ENCODE peak calls at places on chromosomes 12 and 14, in ten cellular contexts. V is ovary, D is esophagus muscularis mucosa, Y is lung, A is kidney, O is right lobe of liver, C is GM23338, J is adrenal gland, F is prostate gland, K is HCT116. P is an unnamed sample.

GRCh38 chr14:99755629-99756603 is 37.3 kb upstream of the EML1 start:
- DNase-seq in D (no peak), J (peak), C (no peak), V (peak), A (peak), O (peak), K (no peak), F (no peak), Y (peak), P (peak)

GRCh38 chr14:102751088-102751487 is 26.2 kb upstream of the TRAF3 start:
- DNase-seq in D (no peak), V (no peak), A (no peak), O (no peak), Y (no peak), F (no peak), K (no peak), C (no peak), J (no peak), P (no peak)

GRCh38 chr14:90521930-90522483 is 125.2 kb downstream of the CALM1 start:
- DNase-seq in K (no peak), A (peak), O (no peak), C (no peak), Y (no peak), V (no peak), F (no peak), D (no peak), J (no peak), P (no peak)

GRCh38 chr14:28751467-28752058 is 15.0 kb upstream of the FOXG1 start:
- DNase-seq in F (no peak), A (no peak), K (peak), J (peak), V (no peak), D (no peak), O (no peak), Y (no peak), C (peak), P (no peak)

GRCh38 chr12:130849561-130850417 is 10.7 kb upstream of the STX2 start:
- DNase-seq in C (peak), Y (no peak), K (no peak), A (no peak), D (no peak), F (no peak), V (no peak), O (no peak), J (no peak), P (no peak)

GRCh38 chr14:57493467-57494181 is at the start of gene CCDC198:
- DNase-seq in Y (no peak), O (peak), D (no peak), J (no peak), C (peak), K (no peak), A (no peak), V (no peak), F (no peak), P (no peak)

GRCh38 chr12:49750027-49750977 is 8.9 kb downstream of the TMBIM6 start:
- DNase-seq in J (peak), Y (no peak), O (no peak), A (no peak), C (peak), K (peak), D (no peak), V (no peak), F (no peak), P (no peak)

GRCh38 chr14:32662234-32662633 is 276.4 kb upstream of the NPAS3 start:
- DNase-seq in O (no peak), K (no peak), A (no peak), J (no peak), Y (no peak), D (no peak), F (no peak), V (no peak), C (no peak), P (no peak)

GRCh38 chr12:101713059-101713682 is 15.7 kb downstream of the CHPT1 start:
- DNase-seq in K (no peak), O (peak), Y (no peak), A (peak), C (no peak), J (peak), D (no peak), F (no peak), V (peak), P (peak)

GRCh38 chr14:23294734-23295561 is 7.7 kb downstream of the PPP1R3E start:
- DNase-seq in D (no peak), J (peak), V (no peak), O (no peak), C (peak), F (no peak), Y (peak), A (no peak), K (no peak), P (peak)

GRCh38 chr14:50978888-50979287 is 34.6 kb upstream of the PYGL start:
- DNase-seq in C (no peak), O (no peak), Y (no peak), K (no peak), V (no peak), J (no peak), F (no peak), A (no peak), D (no peak), P (no peak)

GRCh38 chr12:65892905-65893304 is 68.6 kb downstream of the HMGA2 start:
- DNase-seq in C (no peak), O (no peak), A (no peak), F (no peak), Y (no peak), V (no peak), K (no peak), D (no peak), J (no peak), P (no peak)

GRCh38 chr14:78178071-78178470 is 7.9 kb downstream of the NRXN3 start:
- DNase-seq in D (no peak), V (no peak), A (no peak), Y (no peak), O (no peak), C (no peak), K (no peak), J (no peak), F (no peak), P (no peak)

GRCh38 chr14:78170203-78170602 is at the start of gene NRXN3:
- DNase-seq in A (no peak), K (no peak), Y (no peak), D (no peak), C (peak), F (no peak), O (no peak), V (no peak), J (no peak), P (no peak)

GRCh38 chr14:78173266-78174001 is 3.3 kb downstream of the NRXN3 start:
- DNase-seq in J (no peak), F (no peak), Y (no peak), C (no peak), K (no peak), V (no peak), O (no peak), D (no peak), A (no peak), P (no peak)

GRCh38 chr14:78175412-78175811 is 5.2 kb downstream of the NRXN3 start:
- DNase-seq in A (no peak), J (no peak), C (no peak), V (no peak), D (no peak), O (no peak), Y (no peak), K (no peak), F (no peak), P (no peak)

GRCh38 chr14:78172428-78172827 is 2.3 kb downstream of the NRXN3 start:
- DNase-seq in C (no peak), O (no peak), A (no peak), F (no peak), J (no peak), Y (no peak), K (no peak), V (no peak), D (no peak), P (no peak)
- H3K4me3 ChIP-seq in C (no peak), O (no peak), A (no peak), F (no peak), J (no peak), Y (no peak), K (no peak), V (no peak), D (no peak), P (no peak)

GRCh38 chr14:93132472-93133065 is 16.8 kb upstream of the ITPK1 start:
- DNase-seq in J (peak), D (no peak), Y (no peak), V (no peak), O (peak), A (no peak), F (no peak), K (no peak), C (peak), P (no peak)
- H3K27ac ChIP-seq in J (no peak), D (peak), Y (no peak), V (no peak), O (peak), A (no peak), F (no peak), K (no peak), C (no peak), P (peak)

DNA sequence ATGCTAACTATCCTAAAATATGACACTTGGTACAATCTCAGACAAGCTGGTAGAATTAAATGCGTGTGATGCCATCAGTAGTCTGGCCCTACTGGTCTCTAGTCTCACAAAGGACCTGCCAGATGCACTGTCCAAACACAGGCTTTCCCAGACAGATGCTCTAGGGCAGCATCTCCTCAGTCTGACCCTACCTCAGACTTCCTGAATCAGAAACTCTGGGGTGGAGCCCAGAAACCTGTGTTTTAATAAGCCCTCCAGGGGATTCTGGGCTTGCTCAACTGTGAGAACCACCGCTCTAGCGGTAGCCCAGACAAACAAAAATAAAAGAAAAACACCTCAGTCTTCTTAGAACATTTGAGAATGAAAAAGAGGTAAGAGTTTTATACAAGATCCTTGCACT is 48.0 kb downstream of the BDKRB1 start:
- DNase-seq in A (no peak), F (no peak), J (no peak), O (no peak), C (no peak), Y (no peak), D (no peak), V (no peak), K (no peak), P (no peak)
- H3K4me3 ChIP-seq in A (no peak), F (no peak), J (no peak), O (no peak), C (no peak), Y (no peak), D (no peak), V (no peak), K (no peak), P (no peak)

GRCh38 chr12:29149691-29150382 is 759 bp downstream of the FAR2 start:
- DNase-seq in V (no peak), A (peak), J (no peak), C (peak), O (no peak), K (no peak), F (no peak), D (no peak), Y (no peak), P (peak)

GRCh38 chr12:29148958-29149690 is at the start of gene FAR2:
- DNase-seq in K (no peak), D (no peak), F (no peak), A (peak), C (peak), J (peak), V (no peak), O (peak), Y (peak), P (peak)

GRCh38 chr12:29155079-29155478 is 6.0 kb downstream of the FAR2 start:
- DNase-seq in A (no peak), Y (no peak), J (no peak), F (no peak), O (no peak), K (no peak), C (no peak), D (no peak), V (no peak), P (no peak)

GRCh38 chr12:29152223-29152868 is 3.3 kb downstream of the FAR2 start:
- DNase-seq in Y (no peak), K (no peak), A (no peak), V (no peak), F (no peak), J (no peak), C (no peak), O (no peak), D (no peak), P (no peak)

GRCh38 chr12:29153231-29153630 is 4.2 kb downstream of the FAR2 start:
- DNase-seq in A (no peak), V (no peak), Y (no peak), O (no peak), J (no peak), C (peak), D (no peak), F (no peak), K (no peak), P (no peak)
- H3K27ac ChIP-seq in A (no peak), V (no peak), Y (no peak), O (no peak), J (peak), C (peak), D (peak), F (no peak), K (no peak), P (no peak)

GRCh38 chr12:13198921-13199320 is 2.4 kb downstream of the EMP1 start:
- DNase-seq in V (no peak), A (no peak), J (no peak), C (no peak), O (no peak), K (no peak), Y (no peak), F (no peak), D (no peak), P (no peak)
- H3K4me3 ChIP-seq in V (peak), A (no peak), J (no peak), C (no peak), O (no peak), K (no peak), Y (peak), F (no peak), D (peak), P (peak)

GRCh38 chr14:92646952-92647461 is 101.4 kb downstream of the LGMN start:
- DNase-seq in A (peak), D (no peak), C (no peak), K (no peak), O (no peak), V (no peak), Y (no peak), J (no peak), F (peak), P (no peak)

GRCh38 chr14:92649934-92650545 is 98.4 kb downstream of the LGMN start:
- DNase-seq in A (peak), C (no peak), Y (peak), J (peak), F (peak), O (peak), K (no peak), V (peak), D (no peak), P (peak)

GRCh38 chr14:92649066-92649465 is 99.4 kb downstream of the LGMN start:
- DNase-seq in Y (no peak), D (no peak), J (no peak), O (no peak), F (no peak), C (no peak), V (no peak), A (peak), K (no peak), P (no peak)

GRCh38 chr14:92645841-92646478 is 102.5 kb downstream of the LGMN start:
- DNase-seq in O (no peak), A (no peak), F (no peak), J (no peak), Y (no peak), V (no peak), D (no peak), K (no peak), C (no peak), P (no peak)

DNA sequence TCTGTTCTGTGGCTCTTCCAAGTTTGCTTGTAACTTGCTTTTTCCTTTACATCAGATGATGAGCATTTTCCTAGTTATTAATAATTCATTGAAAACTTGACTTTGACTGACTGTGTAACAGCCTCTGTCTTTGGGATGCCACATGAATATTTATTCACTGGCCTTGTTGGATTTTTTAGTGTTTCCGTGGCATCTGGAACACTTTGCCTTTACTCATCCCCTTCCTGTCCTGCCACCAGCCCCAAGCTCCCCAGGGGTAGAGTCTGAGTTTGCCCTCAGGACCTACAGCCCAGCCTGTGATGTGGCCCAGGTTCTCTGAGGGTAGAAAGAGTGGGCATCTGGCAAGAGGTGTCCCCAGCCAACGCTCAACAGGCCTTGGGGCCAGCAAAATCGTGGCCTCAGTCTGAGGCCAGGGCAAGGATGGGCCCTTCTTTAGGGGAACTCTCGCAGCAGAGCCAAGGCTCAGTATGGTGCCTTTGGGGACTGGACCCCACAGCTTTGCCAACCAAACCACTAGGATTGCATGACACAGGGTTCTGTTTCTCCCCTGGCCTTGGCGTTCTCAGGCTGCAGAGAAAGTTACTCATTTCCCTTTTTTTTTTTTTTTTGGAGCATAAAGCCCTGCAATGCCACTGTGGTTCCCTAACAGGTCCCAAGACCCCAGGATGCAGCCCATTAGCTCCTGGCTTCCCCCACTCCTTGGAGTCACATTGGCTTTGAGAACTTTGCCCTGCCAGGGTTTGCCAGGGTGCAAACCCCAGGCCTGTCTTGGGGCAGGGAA is 100.7 kb downstream of the LGMN start:
- DNase-seq in D (no peak), O (no peak), Y (no peak), F (no peak), J (peak), K (no peak), C (no peak), A (peak), V (no peak), P (no peak)
- H3K27ac ChIP-seq in D (peak), O (peak), Y (no peak), F (peak), J (peak), K (no peak), C (no peak), A (no peak), V (no peak), P (peak)

P was measured in heart right ventricle.